ENCODE peak calls at places on chromosomes 4 and X, in six cellular contexts. O is NCI-H774; P is stimulated activated CD4-positive, alpha-beta T cell treated with anti-CD3 and anti-CD28 coated beads, TNF-alpha, amount 100 ng/mL, for 4 hours; D is HFFc6; B is lung microvascular endothelial cell; Y is upper lobe of right lung. R is an unnamed sample.

GRCh38 chrX:7059214-7059838 is 88.2 kb upstream of the STS start:
- DNase-seq in B (no peak), Y (no peak), P (no peak), D (no peak), O (no peak), R (no peak)

GRCh38 chr4:133995243-133995960 is 206.2 kb downstream of the PABPC4L start:
- DNase-seq in O (no peak), D (no peak), B (no peak), P (no peak), Y (no peak), R (no peak)

GRCh38 chr4:186924723-186925122 is 201.1 kb upstream of the FAT1 start:
- DNase-seq in O (no peak), P (no peak), D (peak), Y (no peak), B (no peak), R (no peak)

GRCh38 chr4:80335554-80336358 is at the start of gene CFAP299:
- DNase-seq in B (peak), O (peak), P (peak), D (peak), Y (peak), R (peak)

GRCh38 chr4:174559894-174560293 is 37.6 kb upstream of the HPGD start:
- DNase-seq in O (no peak), D (no peak), B (no peak), P (no peak), Y (no peak), R (no peak)

GRCh38 chr4:101695176-101695575 is 95.4 kb upstream of the BANK1 start:
- DNase-seq in P (no peak), O (no peak), Y (no peak), B (no peak), D (no peak), R (no peak)

GRCh38 chr4:3311489-3312171 is 18.8 kb downstream of the RGS12 start:
- DNase-seq in D (no peak), B (no peak), P (no peak), Y (peak), O (no peak), R (no peak)

GRCh38 chrX:129980043-129980442 is 2.4 kb upstream of the BCORL1 start:
- DNase-seq in O (no peak), Y (peak), D (no peak), B (no peak), P (no peak), R (peak)

GRCh38 chr4:8088966-8089491 is 69.6 kb downstream of the ABLIM2 start:
- DNase-seq in O (no peak), D (no peak), P (no peak), Y (no peak), B (no peak), R (no peak)

GRCh38 chrX:96564595-96564994 is 120.0 kb upstream of the DIAPH2 start:
- DNase-seq in D (no peak), B (no peak), Y (no peak), O (no peak), P (no peak), R (no peak)

GRCh38 chr4:111450867-111451266 is 694.4 kb upstream of the FAM241A start:
- DNase-seq in O (no peak), P (no peak), Y (no peak), B (no peak), D (peak), R (no peak)

GRCh38 chr4:73721901-73722300 is 18.5 kb upstream of the CXCL8 start:
- DNase-seq in B (no peak), D (peak), Y (no peak), O (no peak), P (no peak), R (no peak)

GRCh38 chr4:139665690-139666529 is at the start of gene MGST2:
- DNase-seq in P (no peak), D (peak), Y (peak), O (no peak), B (peak), R (peak)

GRCh38 chr4:165096776-165097175 is 15.9 kb downstream of the TMEM192 start:
- DNase-seq in B (peak), P (no peak), D (peak), O (no peak), Y (no peak), R (no peak)

GRCh38 chrX:154840856-154841255 is 6.4 kb upstream of the SMIM9 start:
- DNase-seq in B (peak), D (peak), O (peak), P (no peak), Y (no peak), R (no peak)

GRCh38 chrX:43640481-43640880 is 15.6 kb upstream of the MAOA start:
- DNase-seq in O (no peak), D (no peak), Y (no peak), B (no peak), P (no peak), R (no peak)

GRCh38 chr4:6722891-6723290 is 6.9 kb downstream of the BLOC1S4 start:
- DNase-seq in O (no peak), P (no peak), D (no peak), Y (no peak), B (no peak), R (no peak)

GRCh38 chr4:14772388-14772787 is 229.9 kb upstream of the CPEB2 start:
- DNase-seq in Y (no peak), P (no peak), O (no peak), D (no peak), B (no peak), R (no peak)

GRCh38 chr4:82780398-82781231 is 18.0 kb downstream of the SCD5 start:
- DNase-seq in P (no peak), O (peak), B (peak), Y (peak), D (no peak), R (no peak)

GRCh38 chrX:69616520-69617203 is 749 bp downstream of the EDA start:
- DNase-seq in Y (peak), P (no peak), D (no peak), B (peak), O (no peak), R (peak)

GRCh38 chrX:133215747-133216146 is 2.4 kb downstream of the TFDP3 start:
- DNase-seq in B (peak), Y (no peak), O (no peak), D (no peak), P (no peak), R (no peak)

GRCh38 chr4:76570141-76570989 is 135.3 kb downstream of the SHROOM3 start:
- DNase-seq in P (no peak), Y (no peak), D (peak), B (no peak), O (peak), R (no peak)

GRCh38 chr4:8000721-8001491 is 61.2 kb upstream of the AFAP1 start:
- DNase-seq in D (no peak), P (no peak), Y (no peak), O (no peak), B (no peak), R (no peak)

GRCh38 chr4:156889616-156890594 is 81.7 kb downstream of the PDGFC start:
- DNase-seq in Y (no peak), O (no peak), B (peak), D (peak), P (no peak), R (no peak)

GRCh38 chr4:98613453-98614075 is 44.8 kb downstream of the TSPAN5 start:
- DNase-seq in Y (no peak), B (no peak), O (no peak), D (no peak), P (no peak), R (no peak)

GRCh38 chr4:40681600-40682297 is 52.1 kb upstream of the RBM47 start:
- DNase-seq in Y (no peak), P (no peak), B (no peak), O (no peak), D (no peak), R (no peak)

GRCh38 chrX:150507251-150507856 is 61.1 kb upstream of the MTM1 start:
- DNase-seq in P (no peak), D (no peak), B (peak), Y (no peak), O (no peak), R (no peak)

GRCh38 chr4:35684755-35685154 is 559.6 kb downstream of the ARAP2 start:
- DNase-seq in D (no peak), P (no peak), O (no peak), Y (no peak), B (no peak), R (no peak)